ENCODE peak calls at places on chromosomes 2 and 18, in eight cellular contexts. D, J, T, Z, R, C, G and S are unnamed samples.

GRCh38 chr18:35063875-35064274 is 22.7 kb downstream of the MAPRE2 start:
- DNase-seq in J (no peak), T (no peak), Z (no peak), D (no peak), C (no peak), R (no peak), G (no peak), S (no peak)

GRCh38 chr2:64913357-64913869 is 75.8 kb upstream of the SLC1A4 start:
- DNase-seq in D (no peak), Z (peak), C (no peak), J (peak), T (no peak), R (no peak), G (no peak), S (no peak)

GRCh38 chr2:52571380-52572347 is 1195.9 kb upstream of the CHAC2 start:
- DNase-seq in G (peak), J (no peak), C (no peak), R (no peak), Z (no peak), T (no peak), D (no peak), S (no peak)

GRCh38 chr2:100954044-100954420 is 48.1 kb upstream of the RPL31 start:
- DNase-seq in G (no peak), D (no peak), Z (no peak), T (no peak), R (no peak), C (no peak), J (no peak), S (no peak)

GRCh38 chr2:222736301-222736700 is 64.8 kb downstream of the MOGAT1 start:
- DNase-seq in C (no peak), R (no peak), D (no peak), T (no peak), G (no peak), Z (no peak), J (no peak), S (no peak)

GRCh38 chr18:24868760-24869237 is 408.4 kb downstream of the HRH4 start:
- DNase-seq in D (no peak), G (no peak), R (no peak), T (no peak), C (no peak), Z (no peak), J (no peak), S (no peak)

GRCh38 chr2:96891591-96892333 is 21.9 kb upstream of the SEMA4C start:
- DNase-seq in D (no peak), C (no peak), G (no peak), J (no peak), Z (no peak), R (no peak), T (no peak), S (no peak)

GRCh38 chr2:28398101-28398834 is 5.6 kb downstream of the FOSL2 start:
- DNase-seq in R (no peak), G (no peak), C (peak), J (no peak), T (no peak), D (no peak), Z (peak), S (no peak)

GRCh38 chr18:5868218-5868904 is 27.0 kb downstream of the TMEM200C start:
- DNase-seq in J (peak), C (peak), G (no peak), R (peak), Z (peak), T (no peak), D (peak), S (peak)

GRCh38 chr2:4763009-4763408 is 929.2 kb upstream of the SOX11 start:
- DNase-seq in J (peak), Z (peak), D (no peak), C (peak), G (no peak), T (no peak), R (peak), S (peak)
- TF ChIP-seq CTCF in J (peak), Z (peak), D (no peak), C (no peak), G (no peak), T (peak), R (peak), S (peak)

GRCh38 chr2:66574701-66575624 is 140.0 kb downstream of the MEIS1 start:
- DNase-seq in R (peak), T (peak), C (peak), G (peak), J (peak), D (peak), Z (peak), S (peak)
- TF ChIP-seq CTCF in R (peak), T (peak), C (peak), G (no peak), J (peak), D (peak), Z (peak), S (peak)

DNA sequence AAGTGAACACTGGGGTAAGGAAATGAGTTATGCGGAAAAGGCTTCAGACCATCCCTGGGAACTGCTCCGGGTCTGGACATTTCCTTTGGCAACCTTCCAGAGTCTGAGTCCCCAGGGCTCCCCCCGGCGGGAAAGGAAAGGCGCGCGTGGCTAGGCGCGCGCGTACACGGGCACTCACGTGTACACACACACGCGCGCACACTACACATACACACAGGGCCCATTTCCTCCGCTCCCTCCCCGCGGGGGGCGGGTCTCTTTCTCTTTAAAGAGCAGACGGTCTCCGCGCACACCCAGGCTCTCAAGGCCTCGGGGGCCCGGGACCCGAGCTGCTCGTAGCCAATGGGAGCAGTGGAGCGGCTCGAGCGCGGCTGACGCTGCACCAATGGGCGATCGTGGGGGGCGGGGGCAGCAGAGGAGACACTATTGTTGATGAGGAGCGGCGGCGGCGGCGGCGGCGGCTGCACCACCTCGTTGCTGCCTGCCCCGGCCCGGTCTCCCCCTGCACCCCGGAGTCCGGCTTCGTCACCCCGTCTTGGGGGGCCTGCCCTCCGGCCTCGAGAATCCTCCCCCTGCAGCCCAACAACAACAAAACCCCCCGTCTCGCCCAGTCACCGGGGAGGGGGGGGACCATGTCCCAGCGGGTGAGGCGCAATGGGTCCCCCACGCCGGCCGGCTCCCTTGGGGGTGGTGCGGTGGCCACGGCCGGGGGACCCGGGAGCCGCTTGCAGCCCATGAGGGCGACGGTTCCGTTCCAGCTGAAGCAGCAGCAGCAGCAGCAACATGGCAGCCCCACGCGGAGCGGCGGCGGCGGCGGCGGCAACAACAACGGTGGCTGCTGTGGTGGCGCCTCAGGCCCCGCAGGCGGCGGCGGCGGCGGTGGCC is at the start of gene FAM117B:
- DNase-seq in D (peak), R (peak), T (peak), Z (peak), C (peak), G (peak), J (peak), S (peak)
- TF ChIP-seq CTCF in D (no peak), R (peak), T (no peak), Z (no peak), C (no peak), G (no peak), J (no peak), S (no peak)

GRCh38 chr2:149611100-149611820 is 23.7 kb upstream of the MMADHC start:
- DNase-seq in G (no peak), T (no peak), J (peak), C (no peak), D (no peak), Z (no peak), R (no peak), S (no peak)
- TF ChIP-seq CTCF in G (no peak), T (no peak), J (peak), C (no peak), D (no peak), Z (no peak), R (peak), S (peak)

GRCh38 chr2:227191367-227191766 is 26.9 kb downstream of the COL4A3 start:
- DNase-seq in J (peak), D (no peak), C (no peak), T (no peak), G (no peak), R (peak), Z (peak), S (peak)
- TF ChIP-seq CTCF in J (peak), D (no peak), C (no peak), T (no peak), G (no peak), R (no peak), Z (no peak), S (no peak)